ENCODE peak calls at places on chromosomes 2 and 18, in five cellular contexts. E is HepG2, P is fibroblast of mammary gland, J is mucosa of descending colon, M is uterus. K is an unnamed sample.

GRCh38 chr18:39173022-39173421 is 1607.4 kb upstream of the CELF4 start:
- DNase-seq in E (peak; percentile 45), P (no peak), J (no peak), M (no peak), K (no peak)

GRCh38 chr2:18924905-18925691 is 335.7 kb upstream of the NT5C1B start:
- DNase-seq in E (no peak), P (peak; percentile 63), J (no peak), M (no peak), K (no peak)

GRCh38 chr2:174012347-174013309 is 47.5 kb upstream of the SP3 start:
- DNase-seq in E (no peak), P (peak; percentile 75), J (peak; percentile 51), M (peak; percentile 85), K (peak; percentile 71)

GRCh38 chr2:117738991-117739839 is 75.3 kb upstream of the DDX18 start:
- DNase-seq in E (no peak), P (no peak), J (no peak), M (no peak), K (no peak)

GRCh38 chr2:204333861-204334260 is 211.4 kb upstream of the PARD3B start:
- DNase-seq in E (no peak), P (no peak), J (no peak), M (no peak), K (no peak)

GRCh38 chr2:207768168-207768890 is 1.4 kb downstream of the FZD5 start:
- DNase-seq in E (peak; percentile 38), P (peak; percentile 39), J (peak; percentile 62), M (peak; percentile 33), K (peak; percentile 73)

GRCh38 chr18:66558773-66559172 is 45.1 kb downstream of the CDH19 start:
- DNase-seq in E (no peak), P (no peak), J (no peak), M (no peak), K (no peak)

GRCh38 chr18:23405626-23406025 is 47.5 kb upstream of the RIOK3 start:
- DNase-seq in E (no peak), P (no peak), J (no peak), M (no peak), K (no peak)

GRCh38 chr2:11717623-11718022 is 28.8 kb upstream of the LPIN1 start:
- DNase-seq in E (no peak), P (no peak), J (no peak), M (no peak), K (no peak)

GRCh38 chr18:65610939-65611338 is 139.9 kb upstream of the CDH7 start:
- DNase-seq in E (no peak), P (no peak), J (no peak), M (no peak), K (no peak)

GRCh38 chr2:12930382-12930781 is 213.6 kb downstream of the TRIB2 start:
- DNase-seq in E (no peak), P (no peak), J (no peak), M (no peak), K (no peak)

GRCh38 chr2:74554821-74555531 is 456 bp downstream of the DOK1 start:
- DNase-seq in E (no peak), P (peak; percentile 19), J (peak; percentile 63), M (peak; percentile 43), K (peak; percentile 56)

GRCh38 chr2:6310910-6311215 is 554.8 kb downstream of the CMPK2 start:
- DNase-seq in E (no peak), P (no peak), J (no peak), M (no peak), K (no peak)

GRCh38 chr2:138708682-138709241 is 71.4 kb downstream of the NXPH2 start:
- DNase-seq in E (no peak), P (peak; percentile 87), J (no peak), M (no peak), K (no peak)

GRCh38 chr2:20622296-20622686 is 28.6 kb downstream of the HS1BP3 start:
- DNase-seq in E (no peak), P (no peak), J (no peak), M (peak; percentile 12), K (no peak)

GRCh38 chr18:78479443-78479842 is 500.2 kb upstream of the SALL3 start:
- DNase-seq in E (no peak), P (no peak), J (no peak), M (no peak), K (no peak)

GRCh38 chr18:47558110-47558750 is 306.8 kb upstream of the SKOR2 start:
- DNase-seq in E (no peak), P (no peak), J (no peak), M (no peak), K (no peak)

GRCh38 chr2:120189189-120189588 is 34.0 kb downstream of the TMEM185B start:
- DNase-seq in E (no peak), P (no peak), J (no peak), M (no peak), K (no peak)

GRCh38 chr2:6352906-6353515 is 512.7 kb downstream of the CMPK2 start:
- DNase-seq in E (peak; percentile 33), P (no peak), J (peak; percentile 80), M (no peak), K (peak; percentile 80)

GRCh38 chr18:79011300-79011870 is 31.8 kb downstream of the SALL3 start:
- DNase-seq in E (no peak), P (no peak), J (no peak), M (no peak), K (no peak)

GRCh38 chr2:208172125-208172524 is 8.7 kb upstream of the CRYGA start:
- DNase-seq in E (no peak), P (no peak), J (no peak), M (no peak), K (no peak)

GRCh38 chr2:144156736-144157645 is 362.9 kb downstream of the ZEB2 start:
- DNase-seq in E (no peak), P (no peak), J (no peak), M (no peak), K (no peak)

GRCh38 chr18:32770651-32771168 is 2.1 kb downstream of the KLHL14 start:
- DNase-seq in E (no peak), P (no peak), J (peak; percentile 4), M (no peak), K (peak; percentile 15)

GRCh38 chr2:77228379-77228778 is 293.8 kb downstream of the LRRTM4 start:
- DNase-seq in E (no peak), P (no peak), J (no peak), M (no peak), K (no peak)

GRCh38 chr18:57353940-57354461 is 1.6 kb downstream of the ST8SIA3 start:
- DNase-seq in E (peak; percentile 2), P (peak; percentile 22), J (peak; percentile 48), M (no peak), K (peak; percentile 29)

GRCh38 chr18:73235921-73236320 is 368.1 kb upstream of the NETO1 start:
- DNase-seq in E (no peak), P (peak; percentile 17), J (no peak), M (no peak), K (no peak)

GRCh38 chr2:40281021-40281940 is 170.6 kb downstream of the SLC8A1 start:
- DNase-seq in E (no peak), P (peak; percentile 88), J (no peak), M (peak; percentile 65), K (no peak)

GRCh38 chr2:128394004-128394730 is 75.5 kb upstream of the HS6ST1 start:
- DNase-seq in E (no peak), P (no peak), J (no peak), M (no peak), K (peak; percentile 45)

GRCh38 chr2:238466242-238466598 is 39.5 kb downstream of the ASB1 start:
- DNase-seq in E (no peak), P (no peak), J (no peak), M (no peak), K (no peak)

GRCh38 chr2:37637985-37638384 is 33.5 kb downstream of the CDC42EP3 start:
- DNase-seq in E (no peak), P (peak; percentile 32), J (no peak), M (peak; percentile 45), K (no peak)

GRCh38 chr2:39743170-39743851 is 35.7 kb downstream of the THUMPD2 start:
- DNase-seq in E (no peak), P (peak; percentile 41), J (no peak), M (no peak), K (no peak)

DNA sequence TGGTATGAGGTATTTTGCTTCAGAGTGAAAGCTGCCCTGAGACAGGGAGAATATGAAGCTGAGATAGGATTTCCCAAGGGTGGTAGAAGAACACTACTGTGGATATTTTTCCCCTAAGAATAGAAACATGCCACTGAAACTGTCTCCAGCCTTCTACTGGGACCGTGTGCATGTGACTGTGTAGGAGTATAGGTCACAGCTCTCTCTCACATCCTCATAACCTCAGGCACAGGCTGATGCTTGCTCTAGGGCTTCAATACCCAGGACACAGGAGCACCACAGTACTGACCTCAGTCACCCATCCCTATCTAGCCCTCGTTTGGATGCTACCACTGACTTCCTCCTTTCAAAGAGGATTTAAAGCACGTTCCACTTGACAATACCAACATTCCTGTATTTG is 67.2 kb downstream of the REV1 start:
- DNase-seq in E (no peak), P (no peak), J (no peak), M (no peak), K (no peak)
- TF ChIP-seq CTCF in E (no peak), P (no peak), J (no peak), M (no peak), K (no peak)

DNA sequence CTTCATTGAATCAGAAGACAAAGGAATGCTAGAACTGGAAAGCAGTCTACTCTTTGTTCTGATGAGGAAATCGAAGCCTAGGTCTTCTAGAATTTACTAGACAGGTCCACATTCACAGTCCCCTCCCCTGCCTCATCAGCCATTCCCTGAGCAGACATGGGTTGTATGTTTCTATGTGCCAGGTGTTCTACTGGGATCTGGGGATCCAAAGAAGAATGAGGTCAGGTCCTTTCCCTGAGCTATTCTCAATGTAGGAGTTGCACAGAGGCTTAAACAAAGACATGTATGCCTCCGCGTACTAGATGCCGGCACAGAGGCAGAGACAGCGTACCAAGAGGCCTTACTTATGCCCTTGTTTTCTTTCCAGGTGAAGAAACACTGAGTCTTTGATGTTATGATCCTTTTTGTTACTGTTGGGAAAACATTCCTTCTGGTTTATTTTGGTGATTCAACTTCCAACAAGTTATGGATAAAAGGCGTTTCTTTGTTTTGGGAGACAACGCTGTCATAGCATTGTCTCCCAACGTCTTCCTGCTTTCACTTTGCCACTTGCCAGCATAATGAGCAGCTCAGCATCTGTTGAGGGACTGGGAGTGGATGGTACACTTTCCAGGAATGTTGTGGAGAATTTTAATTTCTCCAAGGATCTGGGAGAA is 174.4 kb downstream of the ALPK2 start:
- DNase-seq in E (no peak), P (no peak), J (no peak), M (no peak), K (no peak)
- H3K4me3 ChIP-seq in E (no peak overlapping the region), P (no peak overlapping the region), J (no peak overlapping the region), M (no peak overlapping the region), K (no peak overlapping the region)

DNA sequence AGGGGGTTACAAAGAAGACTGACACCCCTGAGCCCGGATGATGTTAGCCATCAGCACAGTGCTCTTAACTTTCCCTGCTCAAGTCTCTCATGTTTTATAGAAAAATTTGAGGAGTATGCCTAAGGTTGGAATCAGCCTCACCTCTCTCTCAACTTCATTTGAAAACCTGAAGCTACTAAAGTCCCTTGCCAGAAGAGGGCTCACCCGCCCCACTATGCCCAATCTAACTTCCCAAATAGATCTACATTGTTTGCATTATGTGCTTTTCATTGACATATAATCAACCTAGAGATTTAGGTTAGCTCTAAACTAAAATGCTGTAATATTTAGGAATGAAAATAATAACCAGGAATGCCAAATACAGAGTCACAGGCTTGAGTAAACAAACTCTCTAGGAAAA is 305.4 kb downstream of the NCKAP5 start:
- DNase-seq in E (no peak), P (no peak), J (peak; percentile 14), M (no peak), K (no peak)
- TF ChIP-seq CTCF in E (no peak), P (no peak), J (no peak), M (no peak), K (no peak)

GRCh38 chr2:3611611-3612010 is 16.7 kb downstream of the COLEC11 start:
- DNase-seq in E (no peak), P (no peak), J (no peak), M (no peak), K (no peak)
- H3K4me3 ChIP-seq in E (no peak overlapping the region), P (no peak overlapping the region), J (no peak overlapping the region), M (no peak overlapping the region), K (no peak overlapping the region)